ENCODE peak calls at places on chromosomes 5 and 9, in nine cellular contexts. One of them, this sample, is unnamed. For H3K27me3 and H3K4me1, the result is how much of the 10 kb centered on the place peaks cover.

GRCh38 chr5:146073239-146073900 is 32.0 kb downstream of the PLAC8L1 start:
- DNase-seq in spleen: no peak
- DNase-seq in ovary: no peak
- DNase-seq in breast epithelium: no peak
- DNase-seq in body of pancreas: peak
- DNase-seq in GM12878: no peak
- DNase-seq in heart left ventricle: no peak
- DNase-seq in right lobe of liver: no peak
- DNase-seq in IMR-90: no peak
- DNase-seq in this sample: no peak

GRCh38 chr5:87260604-87261200 is 7.0 kb upstream of the RASA1 start:
- DNase-seq in spleen: no peak
- DNase-seq in ovary: no peak
- DNase-seq in breast epithelium: no peak
- DNase-seq in body of pancreas: no peak
- DNase-seq in GM12878: no peak
- DNase-seq in heart left ventricle: no peak
- DNase-seq in right lobe of liver: no peak
- DNase-seq in IMR-90: no peak
- DNase-seq in this sample: no peak

GRCh38 chr5:2399804-2400203 is 351.7 kb downstream of the IRX2 start:
- DNase-seq in spleen: peak
- DNase-seq in ovary: no peak
- DNase-seq in breast epithelium: no peak
- DNase-seq in body of pancreas: no peak
- DNase-seq in GM12878: no peak
- DNase-seq in heart left ventricle: no peak
- DNase-seq in right lobe of liver: no peak
- DNase-seq in IMR-90: no peak
- DNase-seq in this sample: no peak

GRCh38 chr5:159415301-159415937 is 85.1 kb upstream of the IL12B start:
- DNase-seq in spleen: no peak
- DNase-seq in ovary: peak
- DNase-seq in breast epithelium: no peak
- DNase-seq in body of pancreas: peak
- DNase-seq in GM12878: no peak
- DNase-seq in heart left ventricle: peak
- DNase-seq in right lobe of liver: no peak
- DNase-seq in IMR-90: no peak
- DNase-seq in this sample: no peak

GRCh38 chr9:27110181-27110580 is 1.2 kb downstream of the TEK start:
- DNase-seq in spleen: no peak
- DNase-seq in ovary: no peak
- DNase-seq in breast epithelium: no peak
- DNase-seq in body of pancreas: no peak
- DNase-seq in GM12878: no peak
- DNase-seq in heart left ventricle: no peak
- DNase-seq in right lobe of liver: no peak
- DNase-seq in IMR-90: no peak
- DNase-seq in this sample: no peak

GRCh38 chr9:87039809-87040392 is 92.6 kb upstream of the GAS1 start:
- DNase-seq in spleen: no peak
- DNase-seq in ovary: no peak
- DNase-seq in breast epithelium: no peak
- DNase-seq in body of pancreas: no peak
- DNase-seq in GM12878: no peak
- DNase-seq in heart left ventricle: no peak
- DNase-seq in right lobe of liver: no peak
- DNase-seq in IMR-90: peak
- DNase-seq in this sample: no peak

GRCh38 chr9:127904518-127904887 is 5.1 kb upstream of the ST6GALNAC6 start:
- DNase-seq in spleen: peak
- DNase-seq in ovary: peak
- DNase-seq in breast epithelium: no peak
- DNase-seq in body of pancreas: peak
- DNase-seq in GM12878: no peak
- DNase-seq in heart left ventricle: peak
- DNase-seq in right lobe of liver: no peak
- DNase-seq in IMR-90: no peak
- DNase-seq in this sample: no peak

GRCh38 chr5:132266836-132267160 is 9.3 kb downstream of the PDLIM4 start:
- DNase-seq in spleen: peak
- DNase-seq in ovary: no peak
- DNase-seq in breast epithelium: no peak
- DNase-seq in body of pancreas: no peak
- DNase-seq in GM12878: no peak
- DNase-seq in heart left ventricle: no peak
- DNase-seq in right lobe of liver: no peak
- DNase-seq in IMR-90: no peak
- DNase-seq in this sample: no peak

GRCh38 chr9:106438928-106439327 is 424.0 kb upstream of the ZNF462 start:
- DNase-seq in spleen: no peak
- DNase-seq in ovary: no peak
- DNase-seq in breast epithelium: no peak
- DNase-seq in body of pancreas: no peak
- DNase-seq in GM12878: no peak
- DNase-seq in heart left ventricle: no peak
- DNase-seq in right lobe of liver: no peak
- DNase-seq in IMR-90: no peak
- DNase-seq in this sample: no peak

GRCh38 chr5:153623906-153624765 is 133.7 kb downstream of the GRIA1 start:
- DNase-seq in spleen: no peak
- DNase-seq in ovary: no peak
- DNase-seq in breast epithelium: no peak
- DNase-seq in body of pancreas: no peak
- DNase-seq in GM12878: no peak
- DNase-seq in heart left ventricle: no peak
- DNase-seq in right lobe of liver: no peak
- DNase-seq in IMR-90: peak
- DNase-seq in this sample: no peak

GRCh38 chr9:104276709-104277245 is 182.7 kb downstream of the SMC2 start:
- DNase-seq in spleen: no peak
- DNase-seq in ovary: no peak
- DNase-seq in breast epithelium: no peak
- DNase-seq in body of pancreas: no peak
- DNase-seq in GM12878: no peak
- DNase-seq in heart left ventricle: no peak
- DNase-seq in right lobe of liver: no peak
- DNase-seq in IMR-90: no peak
- DNase-seq in this sample: no peak

GRCh38 chr5:153618857-153619256 is 128.4 kb downstream of the GRIA1 start:
- DNase-seq in spleen: no peak
- DNase-seq in ovary: no peak
- DNase-seq in breast epithelium: no peak
- DNase-seq in body of pancreas: no peak
- DNase-seq in GM12878: no peak
- DNase-seq in heart left ventricle: no peak
- DNase-seq in right lobe of liver: no peak
- DNase-seq in IMR-90: peak
- DNase-seq in this sample: no peak

GRCh38 chr5:10629661-10630060 is 65.8 kb downstream of the ANKRD33B start:
- DNase-seq in spleen: no peak
- DNase-seq in ovary: no peak
- DNase-seq in breast epithelium: no peak
- DNase-seq in body of pancreas: no peak
- DNase-seq in GM12878: no peak
- DNase-seq in heart left ventricle: no peak
- DNase-seq in right lobe of liver: no peak
- DNase-seq in IMR-90: no peak
- DNase-seq in this sample: no peak

GRCh38 chr5:10633271-10634049 is 69.6 kb downstream of the ANKRD33B start:
- DNase-seq in spleen: peak
- DNase-seq in ovary: no peak
- DNase-seq in breast epithelium: no peak
- DNase-seq in body of pancreas: no peak
- DNase-seq in GM12878: no peak
- DNase-seq in heart left ventricle: no peak
- DNase-seq in right lobe of liver: no peak
- DNase-seq in IMR-90: no peak
- DNase-seq in this sample: no peak

GRCh38 chr5:10630126-10630525 is 66.3 kb downstream of the ANKRD33B start:
- DNase-seq in spleen: peak
- DNase-seq in ovary: no peak
- DNase-seq in breast epithelium: no peak
- DNase-seq in body of pancreas: no peak
- DNase-seq in GM12878: no peak
- DNase-seq in heart left ventricle: no peak
- DNase-seq in right lobe of liver: no peak
- DNase-seq in IMR-90: no peak
- DNase-seq in this sample: no peak

GRCh38 chr5:10632110-10632903 is 68.4 kb downstream of the ANKRD33B start:
- DNase-seq in spleen: peak
- DNase-seq in ovary: no peak
- DNase-seq in breast epithelium: no peak
- DNase-seq in body of pancreas: peak
- DNase-seq in GM12878: peak
- DNase-seq in heart left ventricle: no peak
- DNase-seq in right lobe of liver: no peak
- DNase-seq in IMR-90: peak
- DNase-seq in this sample: no peak

DNA sequence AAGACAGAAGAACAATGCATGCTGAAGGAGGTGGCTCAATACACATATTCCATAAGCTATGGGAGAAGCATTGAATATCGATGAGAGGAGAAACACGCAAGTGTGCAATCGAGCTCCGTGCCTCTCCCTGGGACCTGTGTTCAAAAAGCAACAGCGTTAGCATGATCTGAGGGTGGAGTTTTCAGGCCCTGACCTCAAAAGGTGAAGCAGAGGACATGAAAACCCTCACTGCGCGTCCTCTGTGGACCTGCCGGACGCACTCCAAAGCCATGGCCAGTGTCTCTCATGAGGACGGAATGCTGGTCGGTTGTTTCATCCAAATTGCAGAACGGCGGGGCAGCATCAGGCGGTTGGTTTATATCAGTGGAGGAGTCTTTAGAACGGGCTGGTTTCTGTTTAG is 67.7 kb downstream of the ANKRD33B start:
- DNase-seq in spleen: no peak
- DNase-seq in ovary: no peak
- DNase-seq in breast epithelium: no peak
- DNase-seq in body of pancreas: no peak
- DNase-seq in GM12878: no peak
- DNase-seq in heart left ventricle: no peak
- DNase-seq in right lobe of liver: no peak
- DNase-seq in IMR-90: no peak
- DNase-seq in this sample: no peak
- TF ChIP-seq POLR2A in spleen: no peak
- TF ChIP-seq POLR2A in ovary: no peak
- TF ChIP-seq POLR2A in breast epithelium: no peak
- TF ChIP-seq POLR2A in body of pancreas: no peak
- TF ChIP-seq POLR2A in GM12878: no peak
- TF ChIP-seq POLR2A in heart left ventricle: no peak
- TF ChIP-seq POLR2A in right lobe of liver: no peak
- TF ChIP-seq POLR2A in IMR-90: no peak
- TF ChIP-seq POLR2A in this sample: no peak

GRCh38 chr5:140104100-140104499 is 9.8 kb upstream of the PURA start:
- DNase-seq in spleen: no peak
- DNase-seq in ovary: no peak
- DNase-seq in breast epithelium: no peak
- DNase-seq in body of pancreas: no peak
- DNase-seq in GM12878: no peak
- DNase-seq in heart left ventricle: no peak
- DNase-seq in right lobe of liver: no peak
- DNase-seq in IMR-90: no peak
- DNase-seq in this sample: no peak
- H3K27me3 ChIP-seq in spleen: under half
- H3K27me3 ChIP-seq in ovary: under half
- H3K27me3 ChIP-seq in breast epithelium: under half
- H3K27me3 ChIP-seq in body of pancreas: under half
- H3K27me3 ChIP-seq in GM12878: under half
- H3K27me3 ChIP-seq in heart left ventricle: under half
- H3K27me3 ChIP-seq in right lobe of liver: under half
- H3K27me3 ChIP-seq in IMR-90: under half
- H3K27me3 ChIP-seq in this sample: under half

DNA sequence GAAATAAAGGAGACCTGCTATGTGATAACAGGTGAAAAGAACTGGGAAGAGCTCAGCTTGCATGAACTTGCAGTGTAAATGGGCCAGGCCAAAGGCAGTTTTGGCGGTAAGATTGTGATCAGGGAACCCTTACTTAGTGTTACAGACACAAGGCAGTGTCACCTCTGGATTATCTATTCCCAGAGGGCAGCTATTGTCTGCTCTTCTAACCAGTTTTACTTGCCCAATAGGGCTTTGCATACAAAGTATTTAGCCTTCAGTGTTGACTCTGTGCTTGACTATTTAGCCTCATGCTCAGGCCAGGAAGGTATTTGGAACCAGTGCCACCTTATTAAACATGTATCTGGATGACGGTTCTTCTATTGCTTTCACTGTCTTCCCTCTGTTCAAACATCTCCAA is 38.3 kb downstream of the GDNF start:
- DNase-seq in spleen: no peak
- DNase-seq in ovary: no peak
- DNase-seq in breast epithelium: no peak
- DNase-seq in body of pancreas: no peak
- DNase-seq in GM12878: no peak
- DNase-seq in heart left ventricle: no peak
- DNase-seq in right lobe of liver: no peak
- DNase-seq in IMR-90: no peak
- DNase-seq in this sample: no peak
- H3K4me1 ChIP-seq in spleen: under half
- H3K4me1 ChIP-seq in ovary: under half
- H3K4me1 ChIP-seq in breast epithelium: under half
- H3K4me1 ChIP-seq in body of pancreas: under half
- H3K4me1 ChIP-seq in GM12878: under half
- H3K4me1 ChIP-seq in heart left ventricle: under half
- H3K4me1 ChIP-seq in right lobe of liver: under half
- H3K4me1 ChIP-seq in IMR-90: under half
- H3K4me1 ChIP-seq in this sample: under half

GRCh38 chr5:6447384-6448140 is 1.1 kb upstream of the UBE2QL1 start:
- DNase-seq in spleen: no peak
- DNase-seq in ovary: no peak
- DNase-seq in breast epithelium: no peak
- DNase-seq in body of pancreas: no peak
- DNase-seq in GM12878: no peak
- DNase-seq in heart left ventricle: no peak
- DNase-seq in right lobe of liver: no peak
- DNase-seq in IMR-90: no peak
- DNase-seq in this sample: no peak

GRCh38 chr5:6449465-6450158 is 953 bp downstream of the UBE2QL1 start:
- DNase-seq in spleen: no peak
- DNase-seq in ovary: no peak
- DNase-seq in breast epithelium: no peak
- DNase-seq in body of pancreas: no peak
- DNase-seq in GM12878: no peak
- DNase-seq in heart left ventricle: no peak
- DNase-seq in right lobe of liver: no peak
- DNase-seq in IMR-90: no peak
- DNase-seq in this sample: no peak

GRCh38 chr5:6446626-6447309 is 1.9 kb upstream of the UBE2QL1 start:
- DNase-seq in spleen: no peak
- DNase-seq in ovary: no peak
- DNase-seq in breast epithelium: no peak
- DNase-seq in body of pancreas: no peak
- DNase-seq in GM12878: no peak
- DNase-seq in heart left ventricle: no peak
- DNase-seq in right lobe of liver: no peak
- DNase-seq in IMR-90: no peak
- DNase-seq in this sample: no peak

GRCh38 chr5:6448622-6449464 is at the start of gene UBE2QL1:
- DNase-seq in spleen: peak
- DNase-seq in ovary: peak
- DNase-seq in breast epithelium: no peak
- DNase-seq in body of pancreas: no peak
- DNase-seq in GM12878: no peak
- DNase-seq in heart left ventricle: peak
- DNase-seq in right lobe of liver: no peak
- DNase-seq in IMR-90: no peak
- DNase-seq in this sample: no peak

GRCh38 chr5:6448141-6448491 is 543 bp upstream of the UBE2QL1 start:
- DNase-seq in spleen: no peak
- DNase-seq in ovary: no peak
- DNase-seq in breast epithelium: no peak
- DNase-seq in body of pancreas: no peak
- DNase-seq in GM12878: no peak
- DNase-seq in heart left ventricle: no peak
- DNase-seq in right lobe of liver: no peak
- DNase-seq in IMR-90: no peak
- DNase-seq in this sample: no peak
- TF ChIP-seq POLR2A in spleen: no peak
- TF ChIP-seq POLR2A in ovary: no peak
- TF ChIP-seq POLR2A in breast epithelium: no peak
- TF ChIP-seq POLR2A in body of pancreas: no peak
- TF ChIP-seq POLR2A in GM12878: no peak
- TF ChIP-seq POLR2A in heart left ventricle: no peak
- TF ChIP-seq POLR2A in right lobe of liver: no peak
- TF ChIP-seq POLR2A in IMR-90: no peak
- TF ChIP-seq POLR2A in this sample: no peak

This sample was measured in esophagus muscularis mucosa.